ENCODE peak calls at places on chromosome 3, in five cellular contexts. N, W, Y, B and S are unnamed samples.

GRCh38 chr3:196177567-196177966 is 33.6 kb downstream of the ZDHHC19 start:
- DNase-seq in N (no peak), W (peak; percentile 30), Y (no peak), B (peak; percentile 64), S (no peak)

GRCh38 chr3:24235121-24235520 is 259.5 kb downstream of the THRB start:
- DNase-seq in N (no peak), W (peak; percentile 23), Y (peak; percentile 20), B (no peak), S (no peak)

GRCh38 chr3:54999801-55000200 is 71.9 kb upstream of the LRTM1 start:
- DNase-seq in N (no peak), W (no peak), Y (no peak), B (no peak), S (no peak)

GRCh38 chr3:197750863-197751737 is 1.4 kb downstream of the FYTTD1 start:
- DNase-seq in N (no peak), W (no peak), Y (peak; percentile 31), B (peak; percentile 59), S (no peak)

GRCh38 chr3:195207056-195207455 is 63.9 kb downstream of the XXYLT1 start:
- DNase-seq in N (no peak), W (no peak), Y (no peak), B (no peak), S (no peak)

GRCh38 chr3:124601189-124601588 is 129.1 kb upstream of the UMPS start:
- DNase-seq in N (no peak), W (no peak), Y (no peak), B (no peak), S (no peak)

GRCh38 chr3:66365023-66365581 is 135.7 kb downstream of the LRIG1 start:
- DNase-seq in N (no peak), W (no peak), Y (no peak), B (no peak), S (no peak)

GRCh38 chr3:151382671-151383070 is 1.9 kb downstream of the P2RY12 start:
- DNase-seq in N (no peak), W (no peak), Y (no peak), B (no peak), S (no peak)

GRCh38 chr3:143601738-143602480 is 246.4 kb downstream of the SLC9A9 start:
- DNase-seq in N (no peak), W (no peak), Y (no peak), B (peak; percentile 19), S (peak; percentile 32)

GRCh38 chr3:8562081-8562595 is 60.5 kb downstream of the LMCD1 start:
- DNase-seq in N (no peak), W (no peak), Y (no peak), B (no peak), S (no peak)

DNA sequence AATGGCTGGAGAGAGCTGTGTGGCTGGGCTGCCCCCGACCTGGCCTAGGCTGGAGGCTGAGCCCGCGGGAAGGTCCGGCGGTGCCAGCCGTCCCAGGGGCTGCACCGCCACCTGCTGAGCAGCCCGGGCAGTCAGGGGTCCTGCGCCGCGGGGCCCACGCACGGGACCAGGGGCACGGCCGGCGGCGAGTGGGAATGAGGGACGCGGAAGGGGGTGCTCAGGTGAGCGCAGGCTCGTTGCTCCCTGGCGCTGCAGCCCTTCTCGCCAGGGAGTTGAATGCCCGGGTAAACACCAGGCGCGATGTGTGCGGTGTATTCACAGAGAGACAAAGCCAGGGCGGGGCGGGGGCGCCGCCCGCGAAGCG is 666 bp upstream of the SEMA3F start:
- DNase-seq in N (no peak), W (no peak), Y (no peak), B (no peak), S (peak; percentile 51)
- TF ChIP-seq JUNB in N (no peak), W (no peak), Y (no peak), B (no peak), S (no peak)

GRCh38 chr3:46186856-46187700 is 21.0 kb downstream of the CCR1 start:
- DNase-seq in N (peak; percentile 87), W (no peak), Y (no peak), B (no peak), S (no peak)

GRCh38 chr3:46191730-46192129 is 16.4 kb downstream of the CCR1 start:
- DNase-seq in N (no peak), W (no peak), Y (no peak), B (no peak), S (no peak)

GRCh38 chr3:46187876-46188275 is 20.2 kb downstream of the CCR1 start:
- DNase-seq in N (no peak), W (no peak), Y (peak; percentile 5), B (peak; percentile 8), S (no peak)

GRCh38 chr3:46192939-46193338 is 15.2 kb downstream of the CCR1 start:
- DNase-seq in N (no peak), W (no peak), Y (no peak), B (no peak), S (no peak)

DNA sequence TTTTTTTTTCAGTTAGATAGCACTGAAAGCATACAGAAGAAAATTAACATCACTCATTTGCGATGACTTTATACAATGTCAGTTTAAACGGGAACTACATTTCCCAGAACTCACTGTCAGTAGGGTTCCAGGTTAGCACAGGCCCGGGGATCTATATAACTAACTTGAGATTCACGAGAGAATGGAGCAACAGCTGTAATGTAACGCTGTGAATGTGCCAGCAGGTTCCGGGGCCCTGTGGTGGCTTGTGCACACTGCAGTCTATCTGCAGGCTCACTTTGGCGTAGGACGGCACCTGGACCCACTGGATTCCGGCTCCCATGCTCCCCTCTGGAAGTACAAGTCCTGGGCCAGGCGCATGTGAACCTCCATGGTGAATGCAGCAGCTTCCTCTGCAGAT is 19.4 kb downstream of the CCR1 start:
- DNase-seq in N (no peak), W (no peak), Y (no peak), B (no peak), S (peak; percentile 47)
- TF ChIP-seq JUNB in N (no peak), W (no peak), Y (no peak), B (no peak), S (no peak)

GRCh38 chr3:116939091-116939490 is 229.5 kb downstream of the TUSC7 start:
- DNase-seq in N (no peak), W (no peak), Y (no peak), B (no peak), S (no peak)
- TF ChIP-seq JUNB in N (no peak), W (no peak), Y (no peak), B (no peak), S (no peak)

GRCh38 chr3:113274425-113274824 is 63.1 kb downstream of the BOC start:
- DNase-seq in N (no peak), W (no peak), Y (no peak), B (no peak), S (no peak)

GRCh38 chr3:113273604-113274003 is 62.2 kb downstream of the BOC start:
- DNase-seq in N (no peak), W (no peak), Y (no peak), B (no peak), S (no peak)

GRCh38 chr3:113276581-113277080 is 65.3 kb downstream of the BOC start:
- DNase-seq in N (no peak), W (no peak), Y (no peak), B (no peak), S (no peak)

GRCh38 chr3:113275876-113276580 is 64.7 kb downstream of the BOC start:
- DNase-seq in N (peak; percentile 25), W (peak; percentile 76), Y (no peak), B (peak; percentile 7), S (peak; percentile 29)

DNA sequence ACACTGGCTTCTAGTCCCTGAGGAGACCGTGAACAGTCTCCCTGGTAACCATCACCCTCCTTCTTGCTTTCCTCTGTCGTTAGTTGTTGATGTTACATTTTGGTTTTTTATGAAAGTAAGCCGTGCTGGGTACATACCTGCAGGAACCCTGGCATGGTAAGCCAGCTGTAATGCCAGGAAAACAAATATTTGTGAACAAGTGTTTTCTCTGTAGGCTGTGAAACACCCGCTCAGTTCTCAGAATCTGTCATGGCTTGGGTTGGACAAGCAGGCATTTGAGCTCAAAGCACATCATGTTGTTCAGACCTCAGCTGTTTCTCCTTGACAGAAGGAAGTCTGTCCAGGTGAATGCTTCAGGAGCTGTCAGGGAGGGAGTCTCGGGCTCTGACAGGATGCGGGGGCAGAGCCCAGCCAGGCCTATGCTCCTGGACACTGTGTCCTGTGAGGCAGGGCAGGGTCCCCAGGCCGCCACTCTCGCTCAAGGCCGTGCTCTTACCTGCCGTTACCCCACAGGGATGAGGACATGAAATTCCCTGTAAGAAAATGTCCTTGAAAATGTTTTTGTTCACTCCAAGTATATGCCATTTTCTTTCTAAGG is 63.7 kb downstream of the BOC start:
- DNase-seq in N (no peak), W (no peak), Y (no peak), B (no peak), S (no peak)
- TF ChIP-seq JUNB in N (no peak), W (no peak), Y (no peak), B (no peak), S (no peak)

DNA sequence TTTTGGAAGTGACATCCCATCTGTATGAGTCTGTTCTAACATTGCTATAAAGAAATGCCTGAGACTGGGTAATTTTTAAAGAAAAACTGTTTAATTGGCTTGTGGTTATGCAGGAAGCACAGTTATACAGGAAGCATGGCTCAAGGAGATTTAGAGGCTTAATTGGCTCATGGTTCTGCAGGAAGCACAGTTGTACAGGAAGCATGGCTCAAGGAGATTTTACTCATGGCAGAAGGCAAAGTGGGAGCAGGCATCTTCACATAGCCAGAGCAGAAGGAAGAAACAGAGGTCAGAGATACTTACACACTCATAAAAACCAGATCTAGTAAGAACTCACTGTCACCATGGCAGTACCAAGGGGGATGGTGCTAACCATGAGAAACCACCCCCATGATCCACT is 193.1 kb upstream of the ADAMTS9 start:
- DNase-seq in N (no peak), W (no peak), Y (no peak), B (no peak), S (no peak)
- TF ChIP-seq JUNB in N (no peak), W (no peak), Y (no peak), B (no peak), S (no peak)